ENCODE peak calls at places on chromosomes 7 and 10, in eight cellular contexts. One of them, this sample, is unnamed. For H3K4me1, the result is how much of the 10 kb centered on the place peaks cover.

GRCh38 chr7:52719677-52720076 is 315.8 kb upstream of the POM121L12 start:
- DNase-seq in left lung: no peak
- DNase-seq in spleen: no peak
- DNase-seq in HepG2: no peak
- DNase-seq in uterus: no peak
- DNase-seq in A549: no peak
- DNase-seq in lower lobe of right lung: no peak
- DNase-seq in adrenal gland: no peak
- DNase-seq in this sample: no peak

GRCh38 chr7:101015626-101016025 is 4.3 kb upstream of the MUC17 start:
- DNase-seq in spleen: no peak
- DNase-seq in left lung: no peak
- DNase-seq in uterus: no peak
- DNase-seq in HepG2: no peak
- DNase-seq in A549: no peak
- DNase-seq in adrenal gland: no peak
- DNase-seq in lower lobe of right lung: no peak
- DNase-seq in this sample: no peak

GRCh38 chr7:111030358-111030735 is 60.6 kb upstream of the LRRN3 start:
- DNase-seq in A549: no peak
- DNase-seq in left lung: no peak
- DNase-seq in spleen: no peak
- DNase-seq in HepG2: no peak
- DNase-seq in uterus: no peak
- DNase-seq in adrenal gland: no peak
- DNase-seq in lower lobe of right lung: no peak
- DNase-seq in this sample: no peak

GRCh38 chr10:88059176-88059575 is 195.8 kb downstream of the PTEN start:
- DNase-seq in A549: no peak
- DNase-seq in spleen: no peak
- DNase-seq in HepG2: no peak
- DNase-seq in adrenal gland: no peak
- DNase-seq in left lung: no peak
- DNase-seq in uterus: no peak
- DNase-seq in lower lobe of right lung: no peak
- DNase-seq in this sample: no peak

GRCh38 chr7:13262929-13263530 is 575.6 kb downstream of the ARL4A start:
- DNase-seq in left lung: no peak
- DNase-seq in lower lobe of right lung: no peak
- DNase-seq in adrenal gland: no peak
- DNase-seq in HepG2: peak
- DNase-seq in spleen: no peak
- DNase-seq in uterus: no peak
- DNase-seq in A549: peak
- DNase-seq in this sample: no peak

GRCh38 chr7:144826248-144826647 is 9.6 kb downstream of the TPK1 start:
- DNase-seq in uterus: no peak
- DNase-seq in lower lobe of right lung: no peak
- DNase-seq in spleen: no peak
- DNase-seq in left lung: no peak
- DNase-seq in A549: no peak
- DNase-seq in HepG2: no peak
- DNase-seq in adrenal gland: no peak
- DNase-seq in this sample: no peak

GRCh38 chr7:133582766-133583523 is 330.1 kb downstream of the EXOC4 start:
- DNase-seq in A549: no peak
- DNase-seq in HepG2: no peak
- DNase-seq in left lung: no peak
- DNase-seq in adrenal gland: no peak
- DNase-seq in spleen: no peak
- DNase-seq in lower lobe of right lung: no peak
- DNase-seq in uterus: no peak
- DNase-seq in this sample: no peak

GRCh38 chr7:151858456-151858855 is 18.5 kb downstream of the PRKAG2 start:
- DNase-seq in uterus: no peak
- DNase-seq in spleen: peak
- DNase-seq in lower lobe of right lung: peak
- DNase-seq in left lung: peak
- DNase-seq in adrenal gland: no peak
- DNase-seq in A549: no peak
- DNase-seq in HepG2: no peak
- DNase-seq in this sample: no peak

GRCh38 chr10:1560535-1561192 is 176.7 kb downstream of the ADARB2 start:
- DNase-seq in A549: no peak
- DNase-seq in spleen: peak
- DNase-seq in left lung: no peak
- DNase-seq in HepG2: no peak
- DNase-seq in uterus: no peak
- DNase-seq in adrenal gland: no peak
- DNase-seq in lower lobe of right lung: no peak
- DNase-seq in this sample: no peak

GRCh38 chr7:130888017-130888371 is 154.0 kb upstream of the KLF14 start:
- DNase-seq in A549: peak
- DNase-seq in adrenal gland: no peak
- DNase-seq in lower lobe of right lung: no peak
- DNase-seq in left lung: no peak
- DNase-seq in uterus: no peak
- DNase-seq in HepG2: no peak
- DNase-seq in spleen: no peak
- DNase-seq in this sample: no peak

GRCh38 chr10:106935978-106936451 is 228.5 kb downstream of the SORCS1 start:
- DNase-seq in left lung: no peak
- DNase-seq in HepG2: no peak
- DNase-seq in uterus: no peak
- DNase-seq in lower lobe of right lung: no peak
- DNase-seq in A549: no peak
- DNase-seq in spleen: no peak
- DNase-seq in adrenal gland: no peak
- DNase-seq in this sample: no peak

GRCh38 chr10:35463105-35463867 is 127.0 kb downstream of the CCNY start:
- DNase-seq in spleen: no peak
- DNase-seq in uterus: no peak
- DNase-seq in lower lobe of right lung: no peak
- DNase-seq in A549: no peak
- DNase-seq in left lung: no peak
- DNase-seq in HepG2: no peak
- DNase-seq in adrenal gland: no peak
- DNase-seq in this sample: no peak

GRCh38 chr10:61835069-61835908 is 66.2 kb upstream of the ARID5B start:
- DNase-seq in A549: peak
- DNase-seq in spleen: no peak
- DNase-seq in uterus: peak
- DNase-seq in lower lobe of right lung: no peak
- DNase-seq in HepG2: peak
- DNase-seq in left lung: no peak
- DNase-seq in adrenal gland: peak
- DNase-seq in this sample: no peak

GRCh38 chr10:5775705-5776104 is 37.5 kb downstream of the GDI2 start:
- DNase-seq in spleen: peak
- DNase-seq in lower lobe of right lung: peak
- DNase-seq in A549: no peak
- DNase-seq in HepG2: no peak
- DNase-seq in adrenal gland: no peak
- DNase-seq in left lung: peak
- DNase-seq in uterus: no peak
- DNase-seq in this sample: peak

GRCh38 chr10:8146650-8147049 is 92.2 kb downstream of the GATA3 start:
- DNase-seq in HepG2: no peak
- DNase-seq in spleen: no peak
- DNase-seq in uterus: no peak
- DNase-seq in A549: no peak
- DNase-seq in left lung: no peak
- DNase-seq in adrenal gland: no peak
- DNase-seq in lower lobe of right lung: no peak
- DNase-seq in this sample: no peak

DNA sequence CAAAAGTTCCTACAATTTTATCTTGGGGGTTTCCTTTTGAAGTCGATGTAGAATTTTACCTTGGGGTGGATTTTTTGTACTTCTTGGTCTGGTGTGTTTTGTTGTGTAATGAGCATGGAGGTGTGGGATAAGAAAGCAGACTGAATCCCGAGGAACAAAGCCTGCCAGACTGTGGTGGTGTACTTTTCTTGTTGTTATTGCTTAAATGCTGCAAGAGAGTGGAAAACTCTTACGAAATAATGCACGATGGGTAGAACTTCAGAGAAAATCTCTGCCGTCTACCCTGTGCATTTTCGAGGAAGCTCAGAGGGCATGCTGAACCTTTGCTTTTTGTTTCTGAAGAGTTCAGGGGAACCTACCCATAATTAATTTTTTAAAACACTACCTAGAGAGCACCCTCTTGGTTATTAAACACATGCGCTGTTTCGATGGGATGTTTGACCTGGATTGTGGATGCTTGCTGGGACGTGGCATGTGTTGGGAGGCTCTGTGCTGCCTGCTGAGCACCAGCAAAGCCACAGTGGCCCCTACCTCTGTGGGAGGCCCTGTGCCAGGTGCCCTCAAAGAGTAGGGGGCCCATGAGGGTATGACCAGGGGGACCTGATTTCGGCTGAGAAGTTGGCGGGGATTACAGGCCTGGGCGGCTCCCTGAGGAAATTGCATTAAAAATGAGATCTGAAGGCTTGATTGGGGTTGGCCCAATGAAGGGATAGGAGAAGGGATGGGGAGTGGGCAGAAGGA is 94.1 kb downstream of the TCF7L2 start:
- DNase-seq in left lung: no peak
- DNase-seq in uterus: no peak
- DNase-seq in spleen: no peak
- DNase-seq in HepG2: no peak
- DNase-seq in lower lobe of right lung: no peak
- DNase-seq in A549: no peak
- DNase-seq in adrenal gland: no peak
- DNase-seq in this sample: no peak
- H3K4me1 ChIP-seq in left lung: under half
- H3K4me1 ChIP-seq in uterus: under half
- H3K4me1 ChIP-seq in spleen: under half
- H3K4me1 ChIP-seq in HepG2: under half
- H3K4me1 ChIP-seq in lower lobe of right lung: half or more
- H3K4me1 ChIP-seq in A549: half or more
- H3K4me1 ChIP-seq in adrenal gland: under half
- H3K4me1 ChIP-seq in this sample: under half

DNA sequence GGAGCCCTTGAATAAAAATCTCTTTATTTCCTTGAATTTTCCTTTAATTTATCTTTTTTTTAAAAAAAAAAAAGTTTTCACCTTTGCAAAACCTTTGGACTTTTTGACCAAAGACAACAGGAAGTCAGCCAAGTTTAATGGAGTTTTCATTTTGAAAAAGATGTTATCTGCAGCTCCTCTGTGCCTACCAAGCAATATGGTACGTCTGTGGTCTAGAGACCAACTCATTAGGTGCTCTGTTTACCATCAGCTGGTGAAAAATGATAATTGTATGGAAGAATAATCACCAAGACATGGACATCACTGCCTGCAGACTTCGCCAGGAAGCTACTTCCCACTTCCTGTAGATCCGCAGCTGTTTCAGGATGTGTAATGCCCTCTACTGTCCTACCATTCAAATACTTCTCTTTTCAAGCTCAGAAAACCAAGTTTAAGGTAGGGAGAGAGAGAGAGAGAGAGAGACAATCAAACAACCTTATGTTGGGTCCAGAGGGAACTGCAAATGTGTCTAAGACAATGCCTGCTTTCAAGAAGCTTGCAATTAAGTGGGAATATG is 18.7 kb downstream of the PLXNA4 start:
- DNase-seq in left lung: no peak
- DNase-seq in spleen: no peak
- DNase-seq in HepG2: no peak
- DNase-seq in A549: peak
- DNase-seq in adrenal gland: no peak
- DNase-seq in uterus: no peak
- DNase-seq in lower lobe of right lung: no peak
- DNase-seq in this sample: no peak
- TF ChIP-seq CTCF in left lung: no peak
- TF ChIP-seq CTCF in spleen: no peak
- TF ChIP-seq CTCF in HepG2: peak
- TF ChIP-seq CTCF in A549: peak
- TF ChIP-seq CTCF in adrenal gland: no peak
- TF ChIP-seq CTCF in uterus: no peak
- TF ChIP-seq CTCF in lower lobe of right lung: no peak
- TF ChIP-seq CTCF in this sample: no peak

DNA sequence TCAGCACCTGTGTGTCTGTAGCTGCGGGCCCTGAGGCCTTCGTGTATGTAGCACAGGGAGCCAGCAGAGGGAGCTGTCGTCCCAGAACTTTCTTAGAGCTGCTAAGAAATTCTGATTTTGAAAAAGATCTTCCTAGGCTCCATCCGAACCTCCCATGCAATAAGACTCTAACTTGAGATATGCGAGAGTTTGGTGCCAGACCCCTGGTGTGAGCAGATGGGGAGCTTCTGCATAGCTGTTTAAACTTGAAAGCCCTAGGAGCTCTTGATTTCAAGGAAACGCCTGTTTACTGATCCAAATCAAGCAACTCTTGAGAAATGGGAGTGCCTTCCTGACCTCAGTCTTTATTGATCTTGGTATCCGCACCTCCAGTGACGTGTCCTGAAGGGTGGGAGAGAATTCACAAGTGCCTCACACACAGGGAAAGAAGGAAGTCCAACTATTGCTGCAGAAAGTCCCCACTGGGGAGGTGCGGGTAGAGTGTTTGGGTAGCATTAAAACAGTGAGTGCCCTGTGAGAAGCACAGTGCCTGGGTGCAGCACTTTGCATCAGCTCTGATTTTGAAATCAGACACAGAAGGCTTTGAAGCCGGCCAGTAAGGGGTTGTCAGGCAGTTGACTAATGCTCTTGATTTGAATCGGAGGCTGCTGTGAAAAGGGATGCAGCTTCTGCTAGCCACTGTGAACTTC is 66.4 kb upstream of the STRIP2 start:
- DNase-seq in adrenal gland: peak
- DNase-seq in spleen: peak
- DNase-seq in lower lobe of right lung: peak
- DNase-seq in A549: peak
- DNase-seq in HepG2: peak
- DNase-seq in left lung: peak
- DNase-seq in uterus: peak
- DNase-seq in this sample: peak
- H3K4me3 ChIP-seq in adrenal gland: peak
- H3K4me3 ChIP-seq in spleen: no peak
- H3K4me3 ChIP-seq in lower lobe of right lung: peak
- H3K4me3 ChIP-seq in A549: no peak
- H3K4me3 ChIP-seq in HepG2: no peak
- H3K4me3 ChIP-seq in left lung: peak
- H3K4me3 ChIP-seq in uterus: no peak
- H3K4me3 ChIP-seq in this sample: no peak

DNA sequence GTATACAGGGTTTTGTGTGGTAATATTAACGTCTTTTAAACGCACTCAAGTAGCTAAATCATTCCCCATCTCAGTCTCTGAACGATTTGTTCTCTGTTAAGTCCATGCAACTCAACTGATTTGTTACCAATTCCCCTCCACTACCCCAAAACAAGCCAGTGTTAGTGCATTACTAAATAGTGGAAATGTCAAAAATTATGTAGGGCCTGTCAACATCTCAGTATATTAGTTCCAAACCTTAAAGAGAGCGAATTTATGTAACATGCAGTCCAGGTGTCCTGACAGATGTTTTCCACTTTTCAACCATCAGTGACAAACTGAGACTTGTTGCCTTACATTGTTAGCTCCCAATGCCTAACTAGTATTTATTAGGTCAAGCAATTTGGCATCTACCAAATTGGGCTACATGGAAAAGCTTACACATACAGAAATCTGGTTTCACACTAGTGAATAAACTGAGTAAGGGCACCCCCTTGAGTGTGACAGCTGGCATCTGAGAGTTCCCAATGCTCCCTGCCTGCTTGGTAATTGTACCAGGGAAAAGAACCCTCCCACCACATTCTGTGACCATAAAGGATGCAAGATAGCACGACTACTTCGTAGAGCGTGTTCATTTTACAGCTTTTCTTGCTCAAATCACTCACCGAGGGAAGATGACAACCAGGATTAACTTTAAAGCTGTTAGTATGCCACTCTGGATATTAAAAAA is 12.1 kb downstream of the HNRNPA2B1 start:
- DNase-seq in left lung: no peak
- DNase-seq in spleen: no peak
- DNase-seq in A549: no peak
- DNase-seq in lower lobe of right lung: no peak
- DNase-seq in HepG2: no peak
- DNase-seq in uterus: no peak
- DNase-seq in adrenal gland: no peak
- DNase-seq in this sample: no peak
- H3K4me1 ChIP-seq in left lung: under half
- H3K4me1 ChIP-seq in spleen: under half
- H3K4me1 ChIP-seq in A549: half or more
- H3K4me1 ChIP-seq in lower lobe of right lung: under half
- H3K4me1 ChIP-seq in HepG2: under half
- H3K4me1 ChIP-seq in uterus: under half
- H3K4me1 ChIP-seq in adrenal gland: under half
- H3K4me1 ChIP-seq in this sample: half or more